ENCODE peak calls at places on chromosomes 1 and 21, in four cellular contexts. O, Y, E and W are unnamed samples.

GRCh38 chr1:25922633-25923567 is 16.7 kb upstream of the STMN1 start:
- DNase-seq in O (peak), Y (peak), E (no peak), W (peak)

GRCh38 chr1:225954753-225955152 is 13.7 kb upstream of the LEFTY2 start:
- DNase-seq in O (no peak), Y (no peak), E (no peak), W (no peak)

GRCh38 chr1:5001466-5001865 is 347.1 kb downstream of the AJAP1 start:
- DNase-seq in O (no peak), Y (no peak), E (no peak), W (no peak)

GRCh38 chr1:234478481-234479309 is at the start of gene TARBP1:
- DNase-seq in O (peak), Y (peak), E (peak), W (peak)

GRCh38 chr1:64295566-64295965 is 92.1 kb downstream of the UBE2U start:
- DNase-seq in O (peak), Y (no peak), E (no peak), W (no peak)

GRCh38 chr1:224170748-224171478 is 12.1 kb upstream of the DEGS1 start:
- DNase-seq in O (peak), Y (peak), E (peak), W (peak)

GRCh38 chr1:38004284-38005101 is 821 bp downstream of the FHL3 start:
- DNase-seq in O (peak), Y (no peak), E (no peak), W (no peak)

GRCh38 chr1:32993215-32993566 is 28.6 kb upstream of the RNF19B start:
- DNase-seq in O (no peak), Y (no peak), E (no peak), W (no peak)

GRCh38 chr1:204885288-204885711 is 14.6 kb downstream of the NFASC start:
- DNase-seq in O (peak), Y (no peak), E (peak), W (peak)

GRCh38 chr1:184945034-184945433 is 29.3 kb downstream of the NIBAN1 start:
- DNase-seq in O (no peak), Y (no peak), E (peak), W (peak)

GRCh38 chr1:23263380-23263887 is 46.1 kb upstream of the HTR1D start:
- DNase-seq in O (no peak), Y (peak), E (no peak), W (no peak)

GRCh38 chr1:64318428-64318827 is 115.0 kb downstream of the UBE2U start:
- DNase-seq in O (peak), Y (no peak), E (no peak), W (no peak)

GRCh38 chr1:113905435-113905861 is 322 bp downstream of the DCLRE1B start:
- DNase-seq in O (no peak), Y (no peak), E (peak), W (peak)

GRCh38 chr1:187047298-187047697 is 218.5 kb downstream of the PLA2G4A start:
- DNase-seq in O (no peak), Y (no peak), E (no peak), W (no peak)

GRCh38 chr1:2783435-2784397 is 17.8 kb downstream of the TTC34 start:
- DNase-seq in O (no peak), Y (no peak), E (no peak), W (no peak)

GRCh38 chr1:112769611-112770010 is 54.5 kb upstream of the PPM1J start:
- DNase-seq in O (no peak), Y (no peak), E (no peak), W (no peak)

GRCh38 chr21:39564200-39564599 is 48.5 kb upstream of the B3GALT5 start:
- DNase-seq in O (no peak), Y (no peak), E (no peak), W (no peak)

GRCh38 chr1:9422321-9422720 is 116.9 kb upstream of the SLC25A33 start:
- DNase-seq in O (no peak), Y (no peak), E (no peak), W (no peak)

GRCh38 chr1:29322861-29323585 is 86.7 kb downstream of the PTPRU start:
- DNase-seq in O (no peak), Y (no peak), E (no peak), W (no peak)

GRCh38 chr1:172529304-172529703 is 3.6 kb upstream of the SUCO start:
- DNase-seq in O (no peak), Y (no peak), E (no peak), W (no peak)

GRCh38 chr1:150165622-150166612 is 16.2 kb downstream of the PLEKHO1 start:
- DNase-seq in O (peak), Y (peak), E (peak), W (peak)

GRCh38 chr1:243713470-243714186 is 136.4 kb downstream of the AKT3 start:
- DNase-seq in O (peak), Y (no peak), E (peak), W (no peak)

GRCh38 chr1:152954436-152954835 is 7.4 kb downstream of the SPRR5 start:
- DNase-seq in O (no peak), Y (no peak), E (no peak), W (peak)

GRCh38 chr1:150551049-150551783 is 2.0 kb downstream of the ADAMTSL4 start:
- DNase-seq in O (peak), Y (no peak), E (no peak), W (no peak)

GRCh38 chr1:22500476-22500875 is 48.8 kb downstream of the ZBTB40 start:
- DNase-seq in O (peak), Y (no peak), E (peak), W (peak)

GRCh38 chr21:42527489-42528158 is 14.0 kb downstream of the SLC37A1 start:
- DNase-seq in O (no peak), Y (no peak), E (no peak), W (no peak)

GRCh38 chr21:27421654-27422053 is 454.8 kb upstream of the ADAMTS5 start:
- DNase-seq in O (no peak), Y (no peak), E (peak), W (no peak)

GRCh38 chr1:116910379-116911165 is 856 bp downstream of the PTGFRN start:
- DNase-seq in O (peak), Y (no peak), E (peak), W (peak)

GRCh38 chr1:208159542-208160258 is 84.5 kb downstream of the PLXNA2 start:
- DNase-seq in O (peak), Y (no peak), E (peak), W (no peak)

GRCh38 chr1:186102559-186103148 is 272.4 kb downstream of the TPR start:
- DNase-seq in O (peak), Y (no peak), E (peak), W (peak)

GRCh38 chr1:31939484-31940329 is 1.5 kb upstream of the PTP4A2 start:
- DNase-seq in O (peak), Y (peak), E (peak), W (peak)

GRCh38 chr1:31937300-31938183 is 626 bp downstream of the PTP4A2 start:
- DNase-seq in O (peak), Y (peak), E (peak), W (peak)

GRCh38 chr1:31936966-31937299 is 1.2 kb downstream of the PTP4A2 start:
- DNase-seq in O (no peak), Y (no peak), E (no peak), W (no peak)

GRCh38 chr1:31936278-31936965 is 1.7 kb downstream of the PTP4A2 start:
- DNase-seq in O (peak), Y (no peak), E (peak), W (peak)

DNA sequence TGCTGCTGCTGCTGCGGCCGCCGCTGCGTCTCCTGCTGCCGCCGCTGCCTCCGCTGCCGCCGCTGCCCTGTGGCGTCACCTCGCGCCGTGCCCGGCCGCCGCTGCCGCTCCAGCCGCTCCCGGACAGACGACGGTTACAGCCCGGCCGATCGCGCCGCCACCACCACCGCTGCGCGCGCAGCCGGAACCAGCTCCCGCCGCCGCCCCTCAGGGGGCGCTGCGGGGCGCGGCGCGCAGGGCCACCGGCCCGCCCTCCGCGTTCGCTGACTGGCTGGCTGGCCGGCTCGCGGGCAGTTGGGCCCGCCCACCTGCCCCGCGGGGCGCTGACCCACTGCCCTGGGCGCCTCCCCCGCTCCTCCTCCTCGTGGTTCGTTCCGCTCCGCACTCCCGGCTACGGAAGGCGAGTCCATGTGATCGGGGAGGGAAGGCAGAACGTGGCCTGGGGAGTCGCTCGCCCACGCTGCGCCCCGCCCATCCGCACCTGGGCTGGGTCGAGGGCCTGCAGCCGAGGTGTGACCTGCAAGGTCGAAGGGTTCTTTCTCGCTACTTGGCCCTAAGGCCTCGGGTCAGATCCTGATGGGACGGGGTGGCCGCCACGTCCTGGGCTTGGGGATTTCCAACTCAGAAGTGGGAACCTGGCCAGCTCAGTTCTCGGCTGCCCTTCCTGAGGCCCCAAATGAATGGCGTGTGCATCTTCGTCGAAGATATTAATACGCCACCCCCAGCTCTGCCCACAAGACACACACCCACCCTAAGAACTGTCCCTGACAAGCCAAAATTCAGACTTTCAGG is at the start of gene PTP4A2:
- DNase-seq in O (peak), Y (peak), E (peak), W (peak)
- TF ChIP-seq CTCF in O (no peak), Y (peak), E (peak), W (peak)

GRCh38 chr1:156078728-156079127 is 3.5 kb downstream of the MEX3A start:
- DNase-seq in O (no peak), Y (no peak), E (no peak), W (no peak)

GRCh38 chr1:156080598-156081173 is 1.6 kb downstream of the MEX3A start:
- DNase-seq in O (no peak), Y (no peak), E (no peak), W (no peak)

GRCh38 chr1:156082111-156083091 is at the start of gene MEX3A:
- DNase-seq in O (peak), Y (peak), E (peak), W (peak)

GRCh38 chr1:156081174-156082110 is 823 bp downstream of the MEX3A start:
- DNase-seq in O (peak), Y (no peak), E (no peak), W (no peak)

DNA sequence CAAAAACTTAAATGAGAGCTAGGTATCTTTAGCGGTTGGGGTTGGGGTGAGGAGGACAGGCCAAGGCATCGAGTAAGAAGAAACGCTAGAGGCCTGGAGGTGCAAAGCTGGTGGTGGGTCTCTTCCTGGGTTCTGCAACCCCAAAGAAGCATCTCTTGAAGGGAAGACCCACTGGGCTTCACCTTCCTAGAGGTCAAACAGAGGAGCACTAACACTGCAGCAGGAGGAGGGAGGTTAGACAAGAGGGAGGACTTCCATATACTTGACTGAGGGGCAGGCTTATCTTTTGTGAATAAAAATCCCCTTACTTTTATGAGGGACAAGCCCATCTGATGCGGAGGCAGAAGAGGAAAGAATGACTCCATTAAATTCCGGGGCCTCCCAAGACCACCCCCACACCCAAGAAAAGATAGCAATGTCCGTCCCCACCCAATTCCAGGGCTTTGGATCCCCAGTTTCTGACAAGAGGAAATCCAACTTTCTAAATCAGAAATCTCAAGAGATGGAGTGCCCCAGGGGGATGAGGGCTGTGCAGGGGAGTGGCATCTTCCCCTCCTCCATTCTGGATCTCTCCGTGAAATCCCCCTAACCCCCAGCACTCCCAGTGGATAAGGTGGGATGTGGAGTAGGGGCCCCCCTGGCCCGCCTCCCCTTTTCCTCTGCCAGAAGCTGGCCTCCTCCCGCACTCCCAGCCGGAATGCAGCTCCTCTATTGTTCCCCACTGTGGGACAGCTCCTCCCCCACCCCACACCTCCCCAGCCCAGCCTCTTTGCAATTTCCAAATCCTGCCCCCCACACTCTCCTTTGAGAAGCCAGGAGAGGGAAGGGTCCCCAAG is 2.3 kb downstream of the MEX3A start:
- DNase-seq in O (no peak), Y (no peak), E (no peak), W (no peak)
- H3K4me3 ChIP-seq in O (peak), Y (no peak), E (no peak), W (no peak)

GRCh38 chr1:155884028-155884950 is 24.9 kb downstream of the SYT11 start:
- DNase-seq in O (peak), Y (no peak), E (peak), W (no peak)
- TF ChIP-seq CTCF in O (no peak), Y (no peak), E (no peak), W (no peak)

GRCh38 chr1:94865369-94865768 is 45.2 kb downstream of the SLC44A3 start:
- DNase-seq in O (peak), Y (no peak), E (peak), W (no peak)

GRCh38 chr1:94862718-94863117 is 42.6 kb downstream of the SLC44A3 start:
- DNase-seq in O (no peak), Y (no peak), E (no peak), W (peak)

GRCh38 chr1:94864821-94865220 is 44.7 kb downstream of the SLC44A3 start:
- DNase-seq in O (no peak), Y (peak), E (no peak), W (no peak)

GRCh38 chr1:94863919-94864318 is 43.8 kb downstream of the SLC44A3 start:
- DNase-seq in O (peak), Y (peak), E (peak), W (peak)

GRCh38 chr1:94863297-94863911 is 43.2 kb downstream of the SLC44A3 start:
- DNase-seq in O (peak), Y (no peak), E (peak), W (peak)
- H3K4me3 ChIP-seq in O (no peak), Y (peak), E (no peak), W (no peak)

DNA sequence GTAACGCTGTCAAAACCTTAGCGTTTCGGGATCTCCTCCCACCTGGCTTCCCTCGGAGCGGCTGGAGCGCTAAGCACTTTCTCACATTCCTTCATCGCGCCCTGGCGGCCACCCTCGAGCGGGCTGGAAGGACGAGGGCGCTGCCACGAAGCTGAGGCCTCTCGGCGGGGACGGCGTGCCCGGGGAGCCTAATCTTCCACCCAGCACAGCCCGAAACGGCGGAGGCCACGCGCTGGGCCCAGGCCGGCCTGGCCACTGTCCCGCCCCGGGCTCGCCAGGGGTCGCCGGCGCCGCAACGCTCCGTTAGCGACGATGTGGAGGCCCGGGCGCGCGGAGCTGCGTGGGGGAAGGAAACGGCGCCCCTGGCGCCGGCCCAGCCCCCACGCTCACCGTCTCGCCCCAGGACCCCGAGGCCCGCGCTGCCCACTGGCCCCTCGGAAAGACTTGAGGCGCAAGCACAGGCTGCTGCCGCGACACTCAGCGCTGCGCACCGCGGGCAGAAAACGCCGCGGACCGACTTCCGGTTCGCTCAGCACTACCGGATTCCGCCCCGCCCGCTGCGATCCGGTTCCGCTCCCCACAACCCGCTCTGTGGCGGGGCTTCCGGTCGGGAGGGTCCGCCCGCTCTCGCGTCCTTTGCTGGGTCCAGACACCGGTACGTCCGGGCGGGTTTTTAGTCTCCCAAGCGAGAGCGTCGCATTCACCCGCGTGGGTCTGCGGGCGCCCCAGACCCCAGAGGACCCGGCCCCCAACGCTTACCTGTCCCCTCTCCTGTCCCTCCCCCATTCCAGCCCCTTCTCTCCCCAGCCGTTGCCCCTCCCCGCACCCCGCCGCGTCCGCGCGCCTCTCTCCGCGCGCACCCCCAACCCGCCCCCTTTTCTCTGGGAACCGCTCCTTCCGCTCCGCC is at the start of gene YBEY:
- DNase-seq in O (peak), Y (peak), E (peak), W (peak)
- TF ChIP-seq CTCF in O (peak), Y (no peak), E (peak), W (peak)

GRCh38 chr1:11100149-11100493 is 452 bp upstream of the EXOSC10 start:
- DNase-seq in O (no peak), Y (no peak), E (no peak), W (no peak)

GRCh38 chr1:11101347-11101746 is 1.7 kb upstream of the EXOSC10 start:
- DNase-seq in O (no peak), Y (no peak), E (no peak), W (no peak)

GRCh38 chr1:11109361-11109760 is 9.7 kb upstream of the EXOSC10 start:
- DNase-seq in O (no peak), Y (no peak), E (no peak), W (no peak)

GRCh38 chr1:11107541-11107940 is 7.9 kb upstream of the EXOSC10 start:
- DNase-seq in O (no peak), Y (no peak), E (no peak), W (no peak)

DNA sequence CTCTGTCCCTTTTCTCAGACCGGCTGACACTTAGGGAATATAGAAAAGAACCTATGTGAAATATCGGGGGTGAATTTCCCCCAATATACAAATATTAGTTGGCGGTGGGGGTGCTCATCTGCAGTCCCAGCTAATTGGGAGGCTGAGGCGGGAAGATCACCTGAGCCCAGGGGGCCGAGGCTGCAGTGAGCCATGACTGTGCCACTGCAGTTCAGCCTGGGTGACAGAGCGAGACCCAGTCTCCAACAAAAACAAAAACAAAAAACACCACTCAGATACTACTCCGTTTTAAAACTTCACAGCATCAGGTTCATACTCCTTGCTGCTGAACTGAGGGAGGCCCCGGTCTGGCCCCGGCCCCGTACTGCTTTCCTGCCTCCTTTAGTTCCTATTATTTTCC is 5.9 kb upstream of the EXOSC10 start:
- DNase-seq in O (no peak), Y (no peak), E (no peak), W (no peak)
- H3K4me3 ChIP-seq in O (no peak), Y (no peak), E (no peak), W (no peak)

GRCh38 chr1:17665054-17665453 is 90.1 kb upstream of the ACTL8 start:
- DNase-seq in O (no peak), Y (no peak), E (no peak), W (no peak)

GRCh38 chr1:17662786-17663185 is 92.3 kb upstream of the ACTL8 start:
- DNase-seq in O (no peak), Y (no peak), E (no peak), W (no peak)

GRCh38 chr1:17662296-17662695 is 92.8 kb upstream of the ACTL8 start:
- DNase-seq in O (no peak), Y (no peak), E (no peak), W (no peak)

GRCh38 chr1:17664322-17664721 is 90.8 kb upstream of the ACTL8 start:
- DNase-seq in O (no peak), Y (no peak), E (no peak), W (no peak)

DNA sequence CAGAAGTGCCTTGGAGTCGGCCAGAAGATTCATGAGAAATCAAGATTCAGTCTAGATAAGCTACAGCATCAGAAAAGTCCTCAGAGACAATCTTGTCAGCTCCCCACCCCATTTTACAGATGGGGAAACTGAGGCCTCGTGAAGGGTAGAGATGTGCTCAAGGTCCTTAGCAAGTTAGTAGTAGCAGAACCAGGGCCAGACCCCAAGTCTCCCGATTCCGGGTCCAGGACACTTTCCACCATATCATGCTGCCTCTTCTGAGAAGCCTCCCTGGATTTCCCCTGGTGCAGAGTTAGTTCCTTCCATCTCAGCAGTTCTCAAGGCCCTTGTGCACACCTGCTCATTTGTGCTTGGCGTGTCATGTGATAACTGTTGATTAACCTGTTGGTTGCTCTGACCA is 91.5 kb upstream of the ACTL8 start:
- DNase-seq in O (no peak), Y (no peak), E (no peak), W (no peak)
- TF ChIP-seq CTCF in O (no peak), Y (no peak), E (no peak), W (no peak)

GRCh38 chr1:10450156-10450801 is 448 bp downstream of the CORT start:
- DNase-seq in O (no peak), Y (no peak), E (no peak), W (no peak)
- H3K4me3 ChIP-seq in O (no peak), Y (no peak), E (no peak), W (no peak)